ENCODE peak calls at places on chromosomes 4 and X, in eight cellular contexts. I is natural killer cell; V is brain microvascular endothelial cell; M is stimulated activated CD8-positive, alpha-beta memory T cell treated with anti-CD3 and anti-CD28 coated beads, Interleukin-7, amount 100 ng/mL, for 1 hour; S is GM04504; F is endothelial cell; L is mammary epithelial cell; J is stimulated activated naive CD8-positive, alpha-beta T cell treated with anti-CD3 and anti-CD28 coated beads, Interleukin-15, Interleukin-2, amounts not matched to agents 100 U/mL and 50 U/mL, for 24 hours. N is an unnamed sample.

GRCh38 chr4:174553828-174554227 is 31.5 kb upstream of the HPGD start:
- DNase-seq in I (no peak), V (no peak), M (no peak), S (peak), F (no peak), L (peak), J (no peak), N (no peak)

GRCh38 chr4:74754218-74754617 is 40.1 kb downstream of the BTC start:
- DNase-seq in I (no peak), V (no peak), M (no peak), S (no peak), F (no peak), L (no peak), J (no peak), N (no peak)

GRCh38 chrX:106874075-106874474 is 29.1 kb downstream of the RIPPLY1 start:
- DNase-seq in I (no peak), V (no peak), M (no peak), S (no peak), F (no peak), L (no peak), J (no peak), N (no peak)

GRCh38 chr4:8144359-8144758 is 14.3 kb downstream of the ABLIM2 start:
- DNase-seq in I (no peak), V (no peak), M (no peak), S (no peak), F (no peak), L (no peak), J (no peak), N (no peak)

GRCh38 chr4:37628977-37629609 is 57.1 kb downstream of the RELL1 start:
- DNase-seq in I (no peak), V (peak), M (no peak), S (peak), F (no peak), L (peak), J (no peak), N (no peak)

GRCh38 chr4:6011271-6011671 is 7.0 kb downstream of the C4orf50 start:
- DNase-seq in I (no peak), V (no peak), M (no peak), S (no peak), F (no peak), L (no peak), J (no peak), N (no peak)

GRCh38 chrX:103782640-103783039 is 6.0 kb downstream of the PLP1 start:
- DNase-seq in I (no peak), V (no peak), M (no peak), S (no peak), F (no peak), L (no peak), J (no peak), N (no peak)

GRCh38 chrX:6226053-6226645 is 2.5 kb downstream of the NLGN4X start:
- DNase-seq in I (no peak), V (no peak), M (no peak), S (no peak), F (peak), L (peak), J (no peak), N (no peak)

GRCh38 chr4:56229947-56230346 is 157.3 kb downstream of the AASDH start:
- DNase-seq in I (no peak), V (no peak), M (no peak), S (no peak), F (no peak), L (no peak), J (no peak), N (no peak)

GRCh38 chrX:42869011-42869410 is 91.0 kb upstream of the PPP1R2C start:
- DNase-seq in I (no peak), V (no peak), M (no peak), S (no peak), F (no peak), L (no peak), J (no peak), N (no peak)

GRCh38 chr4:96352051-96352517 is 512.2 kb downstream of the PDHA2 start:
- DNase-seq in I (no peak), V (peak), M (no peak), S (no peak), F (peak), L (peak), J (no peak), N (no peak)

GRCh38 chr4:139887962-139888735 is 222.5 kb downstream of the MGST2 start:
- DNase-seq in I (no peak), V (no peak), M (no peak), S (no peak), F (no peak), L (peak), J (no peak), N (peak)

GRCh38 chr4:100026066-100026465 is 76.0 kb upstream of the H2AZ1 start:
- DNase-seq in I (no peak), V (no peak), M (no peak), S (no peak), F (no peak), L (no peak), J (no peak), N (no peak)

GRCh38 chrX:50073601-50074000 is 127.2 kb downstream of the AKAP4 start:
- DNase-seq in I (no peak), V (no peak), M (no peak), S (no peak), F (no peak), L (no peak), J (no peak), N (no peak)

GRCh38 chrX:95063554-95063953 is 1389.5 kb downstream of the FAM133A start:
- DNase-seq in I (no peak), V (no peak), M (no peak), S (no peak), F (no peak), L (peak), J (no peak), N (no peak)

N was measured in NK-92 treated with Interleukin-12 subunit alpha and Interleukin-12 subunit beta, amount 100 ng/mL, for 24 hours.